ENCODE peak calls at places on chromosomes 4 and X, in eight cellular contexts. One of them, this sample, is unnamed.
A peak's percentile ranks its signal among the peaks of the same experiment; 100 is the strongest.

GRCh38 chrX:16970977-16971376 is 24.5 kb downstream of the REPS2 start:
- DNase-seq in astrocyte: peak; percentile 75
- DNase-seq in H9: no peak
- DNase-seq in K562: no peak
- DNase-seq in AG04450: no peak
- DNase-seq in cardiac muscle cell: no peak
- DNase-seq in dorsolateral prefrontal cortex: no peak
- DNase-seq in brain microvascular endothelial cell: peak; percentile 25
- DNase-seq in this sample: no peak

GRCh38 chr4:20337261-20337664 is 85.6 kb downstream of the SLIT2 start:
- DNase-seq in astrocyte: peak; percentile 55
- DNase-seq in H9: no peak
- DNase-seq in K562: no peak
- DNase-seq in AG04450: no peak
- DNase-seq in cardiac muscle cell: no peak
- DNase-seq in dorsolateral prefrontal cortex: no peak
- DNase-seq in brain microvascular endothelial cell: peak; percentile 80
- DNase-seq in this sample: no peak

GRCh38 chrX:154404625-154405192 is 4.3 kb downstream of the DNASE1L1 start:
- DNase-seq in astrocyte: no peak
- DNase-seq in H9: no peak
- DNase-seq in K562: no peak
- DNase-seq in AG04450: no peak
- DNase-seq in cardiac muscle cell: no peak
- DNase-seq in dorsolateral prefrontal cortex: no peak
- DNase-seq in brain microvascular endothelial cell: no peak
- DNase-seq in this sample: no peak

GRCh38 chr4:117699595-117699994 is 334.7 kb upstream of the NDST3 start:
- DNase-seq in astrocyte: no peak
- DNase-seq in H9: no peak
- DNase-seq in K562: no peak
- DNase-seq in AG04450: no peak
- DNase-seq in cardiac muscle cell: no peak
- DNase-seq in dorsolateral prefrontal cortex: no peak
- DNase-seq in brain microvascular endothelial cell: no peak
- DNase-seq in this sample: no peak

GRCh38 chrX:133926809-133927208 is 58.6 kb downstream of the GPC3 start:
- DNase-seq in astrocyte: no peak
- DNase-seq in H9: no peak
- DNase-seq in K562: no peak
- DNase-seq in AG04450: no peak
- DNase-seq in cardiac muscle cell: no peak
- DNase-seq in dorsolateral prefrontal cortex: no peak
- DNase-seq in brain microvascular endothelial cell: no peak
- DNase-seq in this sample: no peak

GRCh38 chr4:124589827-124590226 is 122.7 kb downstream of the ANKRD50 start:
- DNase-seq in astrocyte: no peak
- DNase-seq in H9: no peak
- DNase-seq in K562: peak; percentile 5
- DNase-seq in AG04450: no peak
- DNase-seq in cardiac muscle cell: no peak
- DNase-seq in dorsolateral prefrontal cortex: no peak
- DNase-seq in brain microvascular endothelial cell: no peak
- DNase-seq in this sample: no peak

GRCh38 chr4:7224001-7224400 is 31.7 kb downstream of the SORCS2 start:
- DNase-seq in astrocyte: no peak
- DNase-seq in H9: no peak
- DNase-seq in K562: no peak
- DNase-seq in AG04450: no peak
- DNase-seq in cardiac muscle cell: no peak
- DNase-seq in dorsolateral prefrontal cortex: no peak
- DNase-seq in brain microvascular endothelial cell: no peak
- DNase-seq in this sample: no peak

GRCh38 chrX:53383376-53384087 is 38.9 kb downstream of the SMC1A start:
- DNase-seq in astrocyte: no peak
- DNase-seq in H9: no peak
- DNase-seq in K562: no peak
- DNase-seq in AG04450: no peak
- DNase-seq in cardiac muscle cell: no peak
- DNase-seq in dorsolateral prefrontal cortex: no peak
- DNase-seq in brain microvascular endothelial cell: no peak
- DNase-seq in this sample: no peak

GRCh38 chrX:65994519-65995501 is 45.1 kb downstream of the VSIG4 start:
- DNase-seq in astrocyte: no peak
- DNase-seq in H9: no peak
- DNase-seq in K562: no peak
- DNase-seq in AG04450: no peak
- DNase-seq in cardiac muscle cell: no peak
- DNase-seq in dorsolateral prefrontal cortex: no peak
- DNase-seq in brain microvascular endothelial cell: no peak
- DNase-seq in this sample: no peak

GRCh38 chrX:150887906-150888465 is 10.5 kb downstream of the CD99L2 start:
- DNase-seq in astrocyte: peak; percentile 50
- DNase-seq in H9: no peak
- DNase-seq in K562: no peak
- DNase-seq in AG04450: no peak
- DNase-seq in cardiac muscle cell: no peak
- DNase-seq in dorsolateral prefrontal cortex: no peak
- DNase-seq in brain microvascular endothelial cell: peak; percentile 22
- DNase-seq in this sample: peak; percentile 3

GRCh38 chr4:154332681-154333421 is 158.7 kb downstream of the DCHS2 start:
- DNase-seq in astrocyte: no peak
- DNase-seq in H9: peak; percentile 88
- DNase-seq in K562: no peak
- DNase-seq in AG04450: no peak
- DNase-seq in cardiac muscle cell: peak; percentile 48
- DNase-seq in dorsolateral prefrontal cortex: peak; percentile 47
- DNase-seq in brain microvascular endothelial cell: peak; percentile 9
- DNase-seq in this sample: no peak

GRCh38 chr4:80360900-80361299 is 25.4 kb downstream of the CFAP299 start:
- DNase-seq in astrocyte: no peak
- DNase-seq in H9: no peak
- DNase-seq in K562: no peak
- DNase-seq in AG04450: no peak
- DNase-seq in cardiac muscle cell: no peak
- DNase-seq in dorsolateral prefrontal cortex: no peak
- DNase-seq in brain microvascular endothelial cell: no peak
- DNase-seq in this sample: no peak

GRCh38 chr4:6938758-6939201 is 29.2 kb downstream of the TBC1D14 start:
- DNase-seq in astrocyte: no peak
- DNase-seq in H9: no peak
- DNase-seq in K562: no peak
- DNase-seq in AG04450: no peak
- DNase-seq in cardiac muscle cell: no peak
- DNase-seq in dorsolateral prefrontal cortex: no peak
- DNase-seq in brain microvascular endothelial cell: no peak
- DNase-seq in this sample: no peak

GRCh38 chr4:189124149-189124758 is 816.4 kb upstream of the FRG1 start:
- DNase-seq in astrocyte: peak; percentile 0
- DNase-seq in H9: no peak
- DNase-seq in K562: no peak
- DNase-seq in AG04450: peak; percentile 46
- DNase-seq in cardiac muscle cell: peak; percentile 39
- DNase-seq in dorsolateral prefrontal cortex: peak; percentile 51
- DNase-seq in brain microvascular endothelial cell: peak; percentile 54
- DNase-seq in this sample: peak; percentile 30

GRCh38 chrX:83022020-83022419 is 486.1 kb upstream of the POU3F4 start:
- DNase-seq in astrocyte: no peak
- DNase-seq in H9: no peak
- DNase-seq in K562: no peak
- DNase-seq in AG04450: no peak
- DNase-seq in cardiac muscle cell: no peak
- DNase-seq in dorsolateral prefrontal cortex: no peak
- DNase-seq in brain microvascular endothelial cell: no peak
- DNase-seq in this sample: peak; percentile 8

GRCh38 chrX:144896323-144896722 is 351.0 kb upstream of the SPANXN1 start:
- DNase-seq in astrocyte: no peak
- DNase-seq in H9: no peak
- DNase-seq in K562: no peak
- DNase-seq in AG04450: no peak
- DNase-seq in cardiac muscle cell: peak; percentile 0
- DNase-seq in dorsolateral prefrontal cortex: no peak
- DNase-seq in brain microvascular endothelial cell: no peak
- DNase-seq in this sample: peak; percentile 0

GRCh38 chrX:78555401-78555980 is 103.6 kb downstream of the RTL3 start:
- DNase-seq in astrocyte: no peak
- DNase-seq in H9: no peak
- DNase-seq in K562: no peak
- DNase-seq in AG04450: no peak
- DNase-seq in cardiac muscle cell: no peak
- DNase-seq in dorsolateral prefrontal cortex: no peak
- DNase-seq in brain microvascular endothelial cell: no peak
- DNase-seq in this sample: no peak

GRCh38 chrX:100695302-100695701 is 36.6 kb downstream of the SYTL4 start:
- DNase-seq in astrocyte: no peak
- DNase-seq in H9: no peak
- DNase-seq in K562: no peak
- DNase-seq in AG04450: no peak
- DNase-seq in cardiac muscle cell: no peak
- DNase-seq in dorsolateral prefrontal cortex: no peak
- DNase-seq in brain microvascular endothelial cell: no peak
- DNase-seq in this sample: no peak

GRCh38 chr4:110681381-110681780 is 58.5 kb upstream of the PITX2 start:
- DNase-seq in astrocyte: no peak
- DNase-seq in H9: no peak
- DNase-seq in K562: no peak
- DNase-seq in AG04450: no peak
- DNase-seq in cardiac muscle cell: no peak
- DNase-seq in dorsolateral prefrontal cortex: no peak
- DNase-seq in brain microvascular endothelial cell: no peak
- DNase-seq in this sample: no peak

GRCh38 chrX:100447563-100448397 is 37.7 kb upstream of the PCDH19 start:
- DNase-seq in astrocyte: no peak
- DNase-seq in H9: peak; percentile 48
- DNase-seq in K562: peak; percentile 46
- DNase-seq in AG04450: no peak
- DNase-seq in cardiac muscle cell: peak; percentile 77
- DNase-seq in dorsolateral prefrontal cortex: no peak
- DNase-seq in brain microvascular endothelial cell: peak; percentile 40
- DNase-seq in this sample: peak; percentile 50

GRCh38 chrX:132618810-132619209 is 130.0 kb upstream of the MBNL3 start:
- DNase-seq in astrocyte: no peak
- DNase-seq in H9: no peak
- DNase-seq in K562: no peak
- DNase-seq in AG04450: no peak
- DNase-seq in cardiac muscle cell: no peak
- DNase-seq in dorsolateral prefrontal cortex: no peak
- DNase-seq in brain microvascular endothelial cell: no peak
- DNase-seq in this sample: no peak

GRCh38 chrX:136953867-136954787 is 73.6 kb upstream of the RBMX start:
- DNase-seq in astrocyte: peak; percentile 41
- DNase-seq in H9: peak; percentile 63
- DNase-seq in K562: peak; percentile 37
- DNase-seq in AG04450: no peak
- DNase-seq in cardiac muscle cell: peak; percentile 72
- DNase-seq in dorsolateral prefrontal cortex: peak; percentile 75
- DNase-seq in brain microvascular endothelial cell: peak; percentile 74
- DNase-seq in this sample: peak; percentile 9
- TF ChIP-seq CTCF in astrocyte: peak; percentile 54
- TF ChIP-seq CTCF in H9: peak; percentile 71
- TF ChIP-seq CTCF in K562: peak; percentile 80
- TF ChIP-seq CTCF in AG04450: peak; percentile 63
- TF ChIP-seq CTCF in cardiac muscle cell: peak; percentile 63
- TF ChIP-seq CTCF in dorsolateral prefrontal cortex: peak; percentile 57
- TF ChIP-seq CTCF in brain microvascular endothelial cell: peak; percentile 80
- TF ChIP-seq CTCF in this sample: peak; percentile 11

DNA sequence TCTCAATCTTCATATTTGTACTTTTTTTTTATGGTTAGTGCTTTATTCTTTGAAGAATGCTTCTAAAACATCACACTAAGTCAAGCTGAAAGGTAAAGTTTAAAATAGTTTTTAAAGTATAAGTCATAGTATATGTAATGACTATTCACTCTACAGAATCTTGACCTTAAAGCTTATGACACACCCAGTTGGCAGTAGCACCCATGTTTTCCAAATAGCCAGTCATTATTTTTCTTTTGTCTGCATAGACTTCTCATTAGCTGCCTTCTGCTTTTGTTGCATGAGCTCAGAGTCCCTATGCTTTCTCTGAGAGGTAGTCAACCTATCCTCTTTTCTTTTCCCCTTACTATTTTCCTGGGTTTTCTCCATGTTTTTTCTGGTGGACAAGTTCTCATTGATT is 231.5 kb downstream of the PCDH18 start:
- DNase-seq in astrocyte: peak; percentile 45
- DNase-seq in H9: no peak
- DNase-seq in K562: no peak
- DNase-seq in AG04450: no peak
- DNase-seq in cardiac muscle cell: no peak
- DNase-seq in dorsolateral prefrontal cortex: no peak
- DNase-seq in brain microvascular endothelial cell: peak; percentile 45
- DNase-seq in this sample: no peak
- H3K27ac ChIP-seq in astrocyte: peak overlapping the region; percentile 52
- H3K27ac ChIP-seq in H9: no peak overlapping the region
- H3K27ac ChIP-seq in K562: no peak overlapping the region
- H3K27ac ChIP-seq in AG04450: no peak overlapping the region
- H3K27ac ChIP-seq in cardiac muscle cell: no peak overlapping the region
- H3K27ac ChIP-seq in dorsolateral prefrontal cortex: no peak overlapping the region
- H3K27ac ChIP-seq in brain microvascular endothelial cell: no peak overlapping the region
- H3K27ac ChIP-seq in this sample: no peak overlapping the region

GRCh38 chr4:55157559-55158277 is 32.3 kb upstream of the KDR start:
- DNase-seq in astrocyte: no peak
- DNase-seq in H9: peak; percentile 57
- DNase-seq in K562: no peak
- DNase-seq in AG04450: no peak
- DNase-seq in cardiac muscle cell: no peak
- DNase-seq in dorsolateral prefrontal cortex: no peak
- DNase-seq in brain microvascular endothelial cell: no peak
- DNase-seq in this sample: no peak

GRCh38 chr4:55162396-55162795 is 37.0 kb upstream of the KDR start:
- DNase-seq in astrocyte: no peak
- DNase-seq in H9: no peak
- DNase-seq in K562: no peak
- DNase-seq in AG04450: no peak
- DNase-seq in cardiac muscle cell: no peak
- DNase-seq in dorsolateral prefrontal cortex: no peak
- DNase-seq in brain microvascular endothelial cell: no peak
- DNase-seq in this sample: no peak

GRCh38 chr4:55161739-55162138 is 36.3 kb upstream of the KDR start:
- DNase-seq in astrocyte: no peak
- DNase-seq in H9: no peak
- DNase-seq in K562: no peak
- DNase-seq in AG04450: no peak
- DNase-seq in cardiac muscle cell: no peak
- DNase-seq in dorsolateral prefrontal cortex: no peak
- DNase-seq in brain microvascular endothelial cell: no peak
- DNase-seq in this sample: no peak

GRCh38 chr4:55159851-55160250 is 34.5 kb upstream of the KDR start:
- DNase-seq in astrocyte: no peak
- DNase-seq in H9: no peak
- DNase-seq in K562: no peak
- DNase-seq in AG04450: no peak
- DNase-seq in cardiac muscle cell: no peak
- DNase-seq in dorsolateral prefrontal cortex: no peak
- DNase-seq in brain microvascular endothelial cell: peak; percentile 33
- DNase-seq in this sample: no peak

GRCh38 chr4:55158957-55159356 is 33.6 kb upstream of the KDR start:
- DNase-seq in astrocyte: no peak
- DNase-seq in H9: no peak
- DNase-seq in K562: no peak
- DNase-seq in AG04450: no peak
- DNase-seq in cardiac muscle cell: no peak
- DNase-seq in dorsolateral prefrontal cortex: no peak
- DNase-seq in brain microvascular endothelial cell: no peak
- DNase-seq in this sample: no peak
- TF ChIP-seq CTCF in astrocyte: peak; percentile 21
- TF ChIP-seq CTCF in H9: peak; percentile 33
- TF ChIP-seq CTCF in K562: no peak
- TF ChIP-seq CTCF in AG04450: no peak
- TF ChIP-seq CTCF in cardiac muscle cell: no peak
- TF ChIP-seq CTCF in dorsolateral prefrontal cortex: no peak
- TF ChIP-seq CTCF in brain microvascular endothelial cell: peak; percentile 34
- TF ChIP-seq CTCF in this sample: no peak

GRCh38 chr4:139163806-139164206 is 13.2 kb downstream of the ELF2 start:
- DNase-seq in astrocyte: no peak
- DNase-seq in H9: no peak
- DNase-seq in K562: no peak
- DNase-seq in AG04450: no peak
- DNase-seq in cardiac muscle cell: no peak
- DNase-seq in dorsolateral prefrontal cortex: no peak
- DNase-seq in brain microvascular endothelial cell: no peak
- DNase-seq in this sample: no peak
- H3K27ac ChIP-seq in astrocyte: no peak overlapping the region
- H3K27ac ChIP-seq in H9: no peak overlapping the region
- H3K27ac ChIP-seq in K562: peak overlapping the region; percentile 54
- H3K27ac ChIP-seq in AG04450: no peak overlapping the region
- H3K27ac ChIP-seq in cardiac muscle cell: no peak overlapping the region
- H3K27ac ChIP-seq in dorsolateral prefrontal cortex: no peak overlapping the region
- H3K27ac ChIP-seq in brain microvascular endothelial cell: no peak overlapping the region
- H3K27ac ChIP-seq in this sample: no peak overlapping the region